ENCODE peak calls at places on chromosomes 5 and 9, in four cellular contexts. X is stomach; Z is T-helper 9 cell; L is activated CD8-positive, alpha-beta memory T cell treated with anti-CD3 and anti-CD28 coated beads for 4 hours. T is an unnamed sample.

GRCh38 chr9:108035485-108035884 is 545.9 kb upstream of the KLF4 start:
- DNase-seq in X (no peak), Z (no peak), L (no peak), T (no peak)

GRCh38 chr9:70411141-70411929 is 3.1 kb downstream of the KLF9 start:
- DNase-seq in Z (peak; percentile 4), L (peak; percentile 49), X (peak; percentile 63), T (peak; percentile 81)

GRCh38 chr5:8908055-8908683 is 637.7 kb downstream of the SEMA5A start:
- DNase-seq in L (no peak), X (no peak), Z (no peak), T (peak; percentile 44)

GRCh38 chr9:114037961-114038723 is 40.0 kb downstream of the AMBP start:
- DNase-seq in X (no peak), L (no peak), Z (no peak), T (no peak)

GRCh38 chr5:62714246-62714645 is 135.6 kb downstream of the LRRC70 start:
- DNase-seq in L (no peak), Z (no peak), X (no peak), T (no peak)

GRCh38 chr5:132364319-132364718 is 5.2 kb upstream of the SLC22A5 start:
- DNase-seq in X (no peak), L (no peak), Z (no peak), T (no peak)

GRCh38 chr9:120885968-120886367 is 9.0 kb upstream of the PHF19 start:
- DNase-seq in L (no peak), X (no peak), Z (no peak), T (no peak)

GRCh38 chr5:34415559-34416198 is 240.4 kb upstream of the RAI14 start:
- DNase-seq in Z (no peak), X (no peak), L (no peak), T (no peak)

GRCh38 chr9:91207889-91208651 is 153.6 kb downstream of the AUH start:
- DNase-seq in Z (no peak), X (no peak), L (no peak), T (no peak)

GRCh38 chr9:123121457-123121856 is 88.0 kb downstream of the GPR21 start:
- DNase-seq in X (no peak), L (no peak), Z (no peak), T (no peak)

GRCh38 chr5:155475318-155475717 is 461.8 kb downstream of the KIF4B start:
- DNase-seq in X (no peak), Z (no peak), L (no peak), T (no peak)

GRCh38 chr9:12846035-12846434 is 71.2 kb downstream of the LURAP1L start:
- DNase-seq in X (no peak), L (no peak), Z (no peak), T (no peak)

GRCh38 chr5:25416960-25417359 is 772.2 kb upstream of the CDH10 start:
- DNase-seq in X (no peak), Z (no peak), L (no peak), T (no peak)

GRCh38 chr9:81473708-81474107 is 215.6 kb downstream of the TLE1 start:
- DNase-seq in L (no peak), Z (no peak), X (no peak), T (no peak)

GRCh38 chr5:149345892-149346222 is 558 bp downstream of the GRPEL2 start:
- DNase-seq in L (no peak), Z (no peak), X (no peak), T (no peak)

GRCh38 chr5:981466-981865 is 27.1 kb upstream of the NKD2 start:
- DNase-seq in L (no peak), Z (no peak), X (no peak), T (no peak)

GRCh38 chr5:134525687-134526482 is 415 bp downstream of the JADE2 start:
- DNase-seq in X (peak; percentile 71), Z (peak; percentile 51), L (no peak), T (peak; percentile 67)

GRCh38 chr9:78811562-78812276 is 514.8 kb downstream of the PSAT1 start:
- DNase-seq in L (no peak), X (no peak), Z (no peak), T (peak; percentile 47)

GRCh38 chr5:79333852-79334557 is 98.1 kb downstream of the JMY start:
- DNase-seq in X (no peak), Z (no peak), L (no peak), T (no peak)

GRCh38 chr5:65022932-65023331 is 254.2 kb downstream of the CWC27 start:
- DNase-seq in X (no peak), Z (no peak), L (no peak), T (no peak)

GRCh38 chr9:32581512-32582143 is 8.7 kb upstream of the NDUFB6 start:
- DNase-seq in X (no peak), L (no peak), Z (no peak), T (no peak)

GRCh38 chr9:88173378-88173999 is 35.2 kb upstream of the SPATA31C2 start:
- DNase-seq in Z (peak; percentile 23), X (no peak), L (peak; percentile 5), T (peak; percentile 30)

GRCh38 chr5:126398791-126399190 is 24.4 kb upstream of the GRAMD2B start:
- DNase-seq in L (no peak), X (no peak), Z (no peak), T (no peak)

GRCh38 chr5:151758141-151758429 is 346 bp downstream of the ATOX1 start:
- DNase-seq in X (peak; percentile 31), L (no peak), Z (no peak), T (no peak)

GRCh38 chr9:134378901-134379338 is 52.7 kb downstream of the RXRA start:
- DNase-seq in X (peak; percentile 78), Z (no peak), L (no peak), T (peak; percentile 96)

GRCh38 chr5:140227046-140227445 is 52.1 kb downstream of the CYSTM1 start:
- DNase-seq in Z (no peak), L (no peak), X (no peak), T (no peak)

GRCh38 chr9:129166962-129167557 is 11.0 kb downstream of the IER5L start:
- DNase-seq in L (no peak), Z (no peak), X (peak; percentile 95), T (peak; percentile 76)

GRCh38 chr5:174777545-174777944 is 53.2 kb downstream of the MSX2 start:
- DNase-seq in X (no peak), L (no peak), Z (no peak), T (no peak)

GRCh38 chr9:113477661-113478060 is 14.1 kb downstream of the RGS3 start:
- DNase-seq in L (no peak), X (no peak), Z (no peak), T (no peak)

GRCh38 chr5:40071870-40072269 is 607.8 kb upstream of the PTGER4 start:
- DNase-seq in L (no peak), Z (no peak), X (no peak), T (no peak)

GRCh38 chr5:180646289-180646962 is 3.0 kb downstream of the FLT4 start:
- DNase-seq in L (no peak), Z (no peak), X (no peak), T (no peak)

T was measured in H54.